ENCODE peak calls at places on chromosomes 1 and 21, in ten cellular contexts. O is K562, V is foreskin keratinocyte, Q is transverse colon, L is endothelial cell of umbilical vein, G is HepG2, M is colonic mucosa, B is AG04450, W is cardiac muscle cell, E is stomach. J is an unnamed sample.

GRCh38 chr1:234619071-234619480 is 9.1 kb upstream of the IRF2BP2 start:
- DNase-seq in O (no peak), V (peak), Q (no peak), L (peak), G (no peak), M (no peak), B (no peak), W (peak), E (no peak), J (no peak)

GRCh38 chr1:115246526-115246925 is 91.5 kb downstream of the NGF start:
- DNase-seq in O (no peak), V (no peak), Q (no peak), L (no peak), G (no peak), M (no peak), B (no peak), W (no peak), E (no peak), J (no peak)

GRCh38 chr1:94079056-94079990 is 41.6 kb downstream of the ABCA4 start:
- DNase-seq in O (no peak), V (no peak), Q (no peak), L (no peak), G (peak), M (no peak), B (no peak), W (no peak), E (no peak), J (no peak)

GRCh38 chr1:56045477-56045876 is 533.9 kb downstream of the PLPP3 start:
- DNase-seq in O (no peak), V (no peak), Q (no peak), L (no peak), G (no peak), M (no peak), B (no peak), W (no peak), E (no peak), J (no peak)

GRCh38 chr1:17060129-17060868 is 6.5 kb upstream of the SDHB start:
- DNase-seq in O (no peak), V (no peak), Q (no peak), L (no peak), G (no peak), M (no peak), B (no peak), W (peak), E (no peak), J (no peak)

GRCh38 chr1:16260814-16261213 is 23.8 kb upstream of the CPLANE2 start:
- DNase-seq in O (no peak), V (peak), Q (no peak), L (no peak), G (no peak), M (no peak), B (peak), W (no peak), E (no peak), J (no peak)

GRCh38 chr1:211813590-211813989 is 17.0 kb downstream of the LPGAT1 start:
- DNase-seq in O (no peak), V (peak), Q (peak), L (no peak), G (no peak), M (no peak), B (no peak), W (peak), E (peak), J (no peak)

GRCh38 chr1:36528361-36529349 is 45.9 kb upstream of the CSF3R start:
- DNase-seq in O (peak), V (no peak), Q (no peak), L (no peak), G (no peak), M (no peak), B (no peak), W (no peak), E (no peak), J (no peak)

GRCh38 chr1:187047298-187047697 is 218.5 kb downstream of the PLA2G4A start:
- DNase-seq in O (no peak), V (no peak), Q (no peak), L (no peak), G (no peak), M (no peak), B (no peak), W (no peak), E (no peak), J (no peak)

GRCh38 chr1:211247921-211248320 is 11.2 kb upstream of the RCOR3 start:
- DNase-seq in O (peak), V (no peak), Q (no peak), L (no peak), G (no peak), M (no peak), B (no peak), W (peak), E (no peak), J (no peak)

GRCh38 chr1:171486048-171486519 is 754 bp downstream of the PRRC2C start:
- DNase-seq in O (peak), V (peak), Q (peak), L (peak), G (peak), M (peak), B (peak), W (peak), E (peak), J (peak)

GRCh38 chr1:180563013-180563827 is 4.5 kb downstream of the OVAAL start:
- DNase-seq in O (peak), V (peak), Q (peak), L (peak), G (peak), M (no peak), B (peak), W (peak), E (no peak), J (no peak)

GRCh38 chr1:204108312-204109141 is 35.6 kb downstream of the SOX13 start:
- DNase-seq in O (no peak), V (no peak), Q (no peak), L (peak), G (no peak), M (no peak), B (no peak), W (no peak), E (no peak), J (no peak)

GRCh38 chr1:24409535-24409934 is 4.0 kb downstream of the STPG1 start:
- DNase-seq in O (no peak), V (peak), Q (no peak), L (peak), G (no peak), M (no peak), B (peak), W (peak), E (no peak), J (no peak)

GRCh38 chr1:7781923-7782495 is 2.1 kb upstream of the PER3 start:
- DNase-seq in O (no peak), V (no peak), Q (peak), L (no peak), G (no peak), M (no peak), B (no peak), W (no peak), E (peak), J (peak)

GRCh38 chr1:16605213-16605525 is 8.2 kb downstream of the NBPF1 start:
- DNase-seq in O (no peak), V (no peak), Q (no peak), L (no peak), G (no peak), M (no peak), B (no peak), W (no peak), E (no peak), J (no peak)

GRCh38 chr1:41444246-41444645 is 40.2 kb downstream of the EDN2 start:
- DNase-seq in O (peak), V (no peak), Q (no peak), L (no peak), G (no peak), M (no peak), B (no peak), W (no peak), E (no peak), J (no peak)

GRCh38 chr1:88800382-88801051 is 90.8 kb downstream of the GTF2B start:
- DNase-seq in O (peak), V (no peak), Q (no peak), L (peak), G (peak), M (peak), B (no peak), W (peak), E (no peak), J (no peak)

GRCh38 chr1:24340770-24341169 is 21.6 kb downstream of the GRHL3 start:
- DNase-seq in O (no peak), V (no peak), Q (no peak), L (no peak), G (no peak), M (no peak), B (no peak), W (no peak), E (no peak), J (no peak)

GRCh38 chr1:156153362-156153761 is at the start of gene SEMA4A:
- DNase-seq in O (no peak), V (peak), Q (peak), L (no peak), G (no peak), M (peak), B (no peak), W (no peak), E (peak), J (no peak)

GRCh38 chr1:116988248-116988647 is 13.3 kb upstream of the CD101 start:
- DNase-seq in O (no peak), V (no peak), Q (no peak), L (no peak), G (no peak), M (no peak), B (no peak), W (peak), E (no peak), J (no peak)

GRCh38 chr1:40820251-40820797 is 36.7 kb downstream of the KCNQ4 start:
- DNase-seq in O (peak), V (no peak), Q (no peak), L (no peak), G (no peak), M (no peak), B (no peak), W (no peak), E (no peak), J (no peak)

GRCh38 chr1:173451981-173452380 is 25.2 kb upstream of the PRDX6 start:
- DNase-seq in O (no peak), V (no peak), Q (peak), L (no peak), G (no peak), M (no peak), B (no peak), W (no peak), E (peak), J (no peak)

GRCh38 chr1:67159233-67159632 is 7.0 kb upstream of the IL23R start:
- DNase-seq in O (no peak), V (peak), Q (no peak), L (no peak), G (no peak), M (no peak), B (no peak), W (no peak), E (no peak), J (no peak)

GRCh38 chr1:57963545-57963944 is 539.7 kb upstream of the DAB1 start:
- DNase-seq in O (no peak), V (no peak), Q (no peak), L (no peak), G (no peak), M (no peak), B (no peak), W (no peak), E (no peak), J (no peak)

GRCh38 chr1:164380893-164381292 is 178.1 kb upstream of the PBX1 start:
- DNase-seq in O (no peak), V (no peak), Q (no peak), L (no peak), G (no peak), M (no peak), B (no peak), W (peak), E (no peak), J (no peak)

GRCh38 chr1:9121891-9122409 is 7.0 kb downstream of the GPR157 start:
- DNase-seq in O (no peak), V (no peak), Q (no peak), L (no peak), G (no peak), M (no peak), B (no peak), W (no peak), E (no peak), J (no peak)

GRCh38 chr1:237352747-237353146 is 310.8 kb downstream of the RYR2 start:
- DNase-seq in O (no peak), V (no peak), Q (no peak), L (no peak), G (no peak), M (no peak), B (no peak), W (no peak), E (no peak), J (no peak)

GRCh38 chr21:42466700-42467612 is 29.1 kb downstream of the RSPH1 start:
- DNase-seq in O (peak), V (no peak), Q (peak), L (no peak), G (peak), M (peak), B (no peak), W (peak), E (no peak), J (no peak)

GRCh38 chr1:150621497-150622113 is 7.8 kb downstream of the ENSA start:
- DNase-seq in O (peak), V (no peak), Q (peak), L (peak), G (peak), M (peak), B (no peak), W (peak), E (peak), J (peak)

GRCh38 chr1:105023719-105024118 is 1274.0 kb downstream of the AMY1C start:
- DNase-seq in O (no peak), V (no peak), Q (no peak), L (no peak), G (no peak), M (no peak), B (no peak), W (no peak), E (no peak), J (no peak)

GRCh38 chr1:105027838-105028471 is 1278.3 kb downstream of the AMY1C start:
- DNase-seq in O (no peak), V (no peak), Q (no peak), L (no peak), G (no peak), M (no peak), B (no peak), W (no peak), E (no peak), J (no peak)
- TF ChIP-seq CTCF in O (no peak), V (no peak), Q (no peak), L (no peak), G (no peak), M (no peak), B (no peak), W (no peak), E (no peak), J (no peak)

DNA sequence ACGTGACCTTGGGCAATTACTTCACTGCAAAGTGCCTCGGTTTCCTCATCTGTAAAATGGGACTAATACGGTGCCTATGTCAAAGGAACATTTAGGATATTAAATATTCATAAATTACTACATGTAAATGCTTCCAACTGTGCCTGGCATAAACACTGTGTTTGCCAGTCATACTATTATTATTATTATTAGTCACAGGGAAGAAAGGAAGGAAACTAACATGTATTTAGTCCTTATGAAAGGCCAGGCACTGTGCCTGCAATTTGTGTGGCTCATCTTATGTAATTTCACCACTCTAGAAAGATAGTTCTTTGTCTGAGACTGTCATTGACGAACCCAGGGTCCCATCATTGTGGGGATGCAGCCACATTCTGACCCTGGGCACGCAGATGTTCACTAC is 45.0 kb downstream of the EPHB2 start:
- DNase-seq in O (no peak), V (no peak), Q (no peak), L (peak), G (no peak), M (no peak), B (no peak), W (no peak), E (no peak), J (no peak)
- H3K27ac ChIP-seq in O (no peak), V (no peak), Q (no peak), L (peak), G (no peak), M (no peak), B (no peak), W (peak), E (no peak), J (no peak)

GRCh38 chr1:27496604-27497155 is 6.7 kb upstream of the WASF2 start:
- DNase-seq in O (no peak), V (no peak), Q (no peak), L (no peak), G (no peak), M (no peak), B (no peak), W (peak), E (no peak), J (peak)
- TF ChIP-seq CTCF in O (no peak), V (peak), Q (peak), L (no peak), G (peak), M (no peak), B (peak), W (peak), E (no peak), J (no peak)

DNA sequence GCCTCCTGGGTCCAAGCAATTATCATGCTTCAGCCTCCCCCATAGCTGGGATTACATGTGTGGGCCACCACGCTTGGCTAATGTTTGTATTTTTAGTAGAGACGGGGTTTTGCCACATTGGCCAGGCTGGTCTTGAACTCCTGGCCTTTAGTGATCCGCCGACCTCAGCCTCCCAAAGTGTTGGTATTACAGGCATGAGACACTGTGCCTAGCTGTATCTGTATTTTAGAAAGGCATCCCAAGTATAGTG is 69.3 kb downstream of the NKAIN1 start:
- DNase-seq in O (no peak), V (no peak), Q (no peak), L (no peak), G (no peak), M (no peak), B (no peak), W (no peak), E (no peak), J (no peak)
- H3K27ac ChIP-seq in O (peak), V (peak), Q (peak), L (no peak), G (peak), M (peak), B (peak), W (peak), E (peak), J (no peak)

GRCh38 chr1:19390901-19391595 is 78.9 kb downstream of the SLC66A1 start:
- DNase-seq in O (peak), V (no peak), Q (peak), L (peak), G (no peak), M (peak), B (peak), W (peak), E (peak), J (peak)
- TF ChIP-seq CTCF in O (peak), V (peak), Q (peak), L (peak), G (peak), M (peak), B (peak), W (peak), E (peak), J (peak)

DNA sequence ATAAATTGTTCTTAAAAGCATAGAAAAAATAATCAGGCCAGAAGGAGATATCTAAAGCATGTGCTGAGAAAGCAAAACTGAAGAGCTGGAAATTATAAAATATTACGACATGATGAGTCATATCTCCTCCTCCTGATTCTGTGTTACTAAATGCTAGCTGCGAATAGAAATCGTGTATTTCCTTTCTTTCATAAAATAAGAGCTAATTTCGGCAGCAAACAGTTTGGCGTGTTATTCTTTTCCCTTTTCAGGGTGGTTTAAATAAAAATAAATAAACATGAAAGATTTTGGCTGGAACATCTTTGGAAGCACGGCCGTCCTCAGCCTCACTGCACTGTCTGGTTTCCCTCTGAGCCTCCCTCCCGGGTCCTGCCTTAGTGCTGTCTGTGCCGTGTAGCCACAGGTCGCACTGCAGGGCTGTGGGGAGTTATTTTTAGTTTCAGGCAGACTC is 56.0 kb downstream of the ADARB1 start:
- DNase-seq in O (no peak), V (peak), Q (no peak), L (peak), G (no peak), M (no peak), B (no peak), W (peak), E (no peak), J (no peak)
- H3K27ac ChIP-seq in O (peak), V (peak), Q (peak), L (peak), G (no peak), M (peak), B (peak), W (peak), E (peak), J (peak)